ENCODE peak calls at places on chromosomes 6 and 20, in five cellular contexts. J is upper lobe of left lung, Q is heart left ventricle, V is PC-3, Y is fibroblast of mammary gland. G is an unnamed sample.

GRCh38 chr6:116536216-116536621 is 9.3 kb downstream of the TRAPPC3L start:
- DNase-seq in J (no peak), Q (no peak), V (peak), Y (peak), G (peak)

GRCh38 chr6:169253341-169253740 is 305 bp downstream of the THBS2 start:
- DNase-seq in J (no peak), Q (no peak), V (no peak), Y (no peak), G (no peak)

GRCh38 chr6:54775586-54775985 is 71.0 kb upstream of the FAM83B start:
- DNase-seq in J (no peak), Q (no peak), V (no peak), Y (no peak), G (no peak)

GRCh38 chr20:23436681-23437080 is 2.8 kb upstream of the CSTL1 start:
- DNase-seq in J (no peak), Q (no peak), V (no peak), Y (no peak), G (no peak)

GRCh38 chr20:58851221-58851968 is 693 bp upstream of the GNAS-AS1 start:
- DNase-seq in J (no peak), Q (no peak), V (no peak), Y (no peak), G (no peak)

GRCh38 chr6:149961728-149962425 is 1.9 kb upstream of the ULBP1 start:
- DNase-seq in J (no peak), Q (no peak), V (peak), Y (no peak), G (no peak)

GRCh38 chr6:99563056-99563723 is 5.3 kb downstream of the CCNC start:
- DNase-seq in J (no peak), Q (no peak), V (peak), Y (no peak), G (no peak)

GRCh38 chr20:20547221-20547875 is 165.1 kb downstream of the RALGAPA2 start:
- DNase-seq in J (no peak), Q (no peak), V (peak), Y (peak), G (no peak)

GRCh38 chr6:170022827-170023619 is 267.9 kb downstream of the DLL1 start:
- DNase-seq in J (peak), Q (peak), V (no peak), Y (no peak), G (no peak)

GRCh38 chr6:17656092-17656491 is 50.6 kb downstream of the NUP153 start:
- DNase-seq in J (no peak), Q (no peak), V (no peak), Y (peak), G (no peak)

GRCh38 chr6:31970604-31971271 is 1.2 kb downstream of the DXO start:
- DNase-seq in J (no peak), Q (no peak), V (peak), Y (no peak), G (no peak)

GRCh38 chr6:24451581-24452041 is 37.8 kb downstream of the GPLD1 start:
- DNase-seq in J (peak), Q (no peak), V (no peak), Y (no peak), G (no peak)

GRCh38 chr6:68077661-68078060 is 557.4 kb upstream of the ADGRB3 start:
- DNase-seq in J (no peak), Q (no peak), V (no peak), Y (no peak), G (no peak)

GRCh38 chr20:1469925-1470571 is 3.4 kb upstream of the NSFL1C start:
- DNase-seq in J (peak), Q (peak), V (peak), Y (peak), G (peak)

GRCh38 chr6:117232191-117232590 is 33.2 kb upstream of the VGLL2 start:
- DNase-seq in J (no peak), Q (no peak), V (peak), Y (peak), G (no peak)

DNA sequence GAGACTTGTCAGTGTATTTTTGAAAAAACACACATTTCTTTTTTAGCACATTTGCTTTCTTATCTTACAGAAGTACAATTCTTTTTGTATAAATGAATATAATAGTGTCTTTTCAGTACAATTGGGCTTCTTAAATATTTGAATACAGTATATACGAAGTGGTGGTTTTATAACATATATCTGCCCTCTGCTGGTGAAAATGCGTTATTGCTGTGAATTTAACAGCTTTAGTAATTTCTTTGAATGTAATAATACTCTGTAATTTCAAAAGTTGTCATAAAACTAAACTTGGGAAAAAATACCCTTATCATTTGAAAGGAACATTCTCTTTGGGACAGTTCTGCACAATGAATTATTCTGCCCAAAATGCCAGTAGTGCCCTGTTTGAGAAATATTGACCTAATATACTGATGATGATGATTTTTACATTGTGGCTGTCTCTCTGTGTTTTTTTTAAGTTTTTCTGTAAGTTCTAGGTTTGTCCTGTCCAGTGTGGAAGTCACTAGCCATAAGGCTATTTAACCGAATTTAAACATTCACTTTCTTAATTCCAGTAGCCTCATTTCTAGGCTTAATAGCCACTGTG is 19.0 kb downstream of the SMAP1 start:
- DNase-seq in J (no peak), Q (no peak), V (peak), Y (peak), G (peak)
- TF ChIP-seq CTCF in J (peak), Q (peak), V (peak), Y (peak), G (peak)

GRCh38 chr6:145733770-145734169 is 1.6 kb downstream of the EPM2A start:
- DNase-seq in J (no peak), Q (no peak), V (no peak), Y (no peak), G (no peak)
- TF ChIP-seq CTCF in J (no peak), Q (no peak), V (no peak), Y (no peak), G (no peak)

DNA sequence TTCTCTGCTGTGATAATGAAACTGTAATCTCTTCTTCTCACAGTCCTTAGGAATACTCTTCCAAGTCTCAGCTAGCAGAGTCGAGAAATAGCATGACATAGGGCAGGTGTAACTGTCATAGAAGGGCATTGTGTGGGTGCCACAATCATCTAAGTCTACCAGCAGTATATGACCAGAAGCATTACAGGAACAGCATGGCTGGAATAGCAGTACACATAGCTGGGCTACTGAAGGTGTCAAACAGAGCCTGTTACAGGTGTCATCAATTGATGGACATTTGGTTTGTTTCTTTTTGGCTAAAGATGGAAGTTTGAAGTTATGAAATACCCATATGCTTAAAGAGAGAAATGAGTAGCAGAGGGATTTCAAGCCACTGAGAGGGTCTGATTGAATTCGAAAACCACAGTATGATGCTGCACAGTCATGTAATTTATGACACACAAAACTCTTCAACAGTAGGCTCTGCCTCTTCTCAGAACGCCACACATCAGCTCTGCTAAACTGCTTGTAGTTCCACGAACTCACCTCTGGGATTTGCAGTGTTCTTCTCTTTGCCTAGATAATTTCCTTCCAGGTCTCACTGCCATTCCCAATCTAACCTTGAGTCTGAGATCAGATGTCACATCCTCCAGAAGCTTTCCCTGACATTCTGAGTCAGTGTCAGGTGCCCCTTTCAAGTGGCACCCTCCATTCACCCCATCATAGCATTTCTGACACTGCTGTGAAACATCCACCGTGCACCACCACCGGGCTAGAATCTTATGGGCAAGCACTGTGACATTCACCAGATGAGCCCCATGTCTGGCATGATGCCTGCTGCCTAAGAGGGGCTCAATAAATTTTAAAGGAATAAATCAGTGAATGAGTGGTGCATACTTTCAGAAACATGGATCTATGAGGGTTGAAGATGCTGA is 151.0 kb downstream of the ADAT2 start:
- DNase-seq in J (no peak), Q (no peak), V (peak), Y (no peak), G (no peak)
- TF ChIP-seq CTCF in J (no peak), Q (no peak), V (no peak), Y (no peak), G (no peak)

DNA sequence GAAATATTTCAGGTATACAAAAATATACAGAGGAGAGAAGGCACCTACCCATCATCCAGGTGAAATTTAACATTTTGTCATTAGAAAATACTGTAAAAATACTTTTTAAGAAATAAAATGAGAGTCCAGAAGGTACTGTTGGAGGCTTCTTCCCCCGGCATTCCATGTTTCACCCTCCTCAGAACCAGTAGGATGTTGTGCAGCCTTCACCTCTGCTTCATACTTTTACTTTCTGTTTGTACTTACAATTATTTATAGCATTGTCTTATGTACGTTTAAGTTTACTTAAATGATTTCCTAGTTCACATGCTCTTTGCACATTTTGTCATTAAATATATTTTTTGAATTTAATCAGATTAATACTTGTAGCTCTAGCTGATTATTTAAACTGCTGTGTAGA is 30.9 kb downstream of the TMEM200A start:
- DNase-seq in J (no peak), Q (no peak), V (no peak), Y (peak), G (peak)
- TF ChIP-seq CTCF in J (no peak), Q (no peak), V (no peak), Y (no peak), G (no peak)

DNA sequence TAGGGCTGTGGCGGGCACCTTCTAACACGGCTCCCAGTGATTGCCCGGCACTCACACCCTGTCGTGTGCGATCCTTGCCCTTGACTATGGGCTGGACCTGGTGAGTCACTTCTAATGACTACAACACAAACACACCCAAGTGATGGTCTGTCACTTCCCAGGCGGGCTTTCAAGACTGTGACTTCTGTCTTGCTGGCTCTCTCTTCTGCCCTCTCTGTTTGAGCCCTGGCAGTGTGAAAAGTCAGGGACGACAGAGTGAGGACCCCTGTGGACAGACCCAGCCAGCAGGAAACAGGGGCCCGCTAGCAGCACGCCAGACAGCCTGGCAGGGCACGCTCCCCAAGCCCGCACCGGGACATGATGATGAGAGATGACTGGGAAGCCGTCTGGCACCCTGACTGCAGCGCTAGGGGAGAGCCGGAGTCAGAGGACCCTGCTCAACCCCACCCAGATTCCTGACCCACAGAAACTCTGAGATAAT is 43.0 kb downstream of the KIF16B start:
- DNase-seq in J (no peak), Q (no peak), V (peak), Y (peak), G (peak)
- TF ChIP-seq CTCF in J (no peak), Q (no peak), V (peak), Y (no peak), G (no peak)

DNA sequence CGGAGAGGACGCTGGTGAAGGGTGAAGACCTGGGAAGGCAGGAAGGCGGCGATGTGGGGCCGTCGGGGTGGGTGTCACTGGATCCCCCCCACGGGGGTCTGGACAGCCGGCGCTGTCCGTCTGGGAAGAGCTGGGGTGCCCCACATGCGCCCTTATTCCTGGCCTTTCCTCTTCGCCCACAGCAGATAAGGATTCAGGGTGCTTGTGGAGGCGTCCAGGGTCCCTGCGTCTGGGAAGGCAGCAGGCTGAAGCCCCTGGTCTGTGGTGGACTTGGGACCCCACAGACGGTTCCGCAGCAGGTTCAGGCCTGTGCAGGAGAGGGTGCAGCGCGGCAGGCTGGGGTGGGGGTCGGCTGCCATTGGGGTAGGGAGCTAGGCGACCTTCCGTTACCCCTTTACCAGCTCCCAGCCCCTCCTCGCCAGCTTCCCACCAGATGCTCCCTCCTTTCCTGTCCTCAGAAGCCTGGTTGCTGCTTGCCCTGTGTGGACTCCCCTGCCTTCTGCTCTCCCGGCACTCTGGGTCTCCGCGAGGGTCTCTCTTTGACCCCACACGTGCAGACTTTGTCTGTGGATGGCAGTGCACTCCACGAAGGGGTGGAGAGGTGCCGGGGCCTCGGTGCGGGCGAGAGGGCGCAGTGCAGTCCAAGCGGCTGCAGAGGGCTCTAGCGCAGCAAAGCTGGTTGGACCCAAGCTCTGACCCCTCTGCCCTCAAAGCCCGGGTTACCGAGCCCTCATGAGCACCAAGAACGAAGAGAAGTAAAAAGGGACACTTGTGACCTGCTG is 2.1 kb upstream of the GATA5 start:
- DNase-seq in J (no peak), Q (no peak), V (no peak), Y (no peak), G (no peak)
- TF ChIP-seq CTCF in J (no peak), Q (no peak), V (peak), Y (no peak), G (peak)

GRCh38 chr6:29553268-29554057 is 6.1 kb downstream of the UBD start:
- DNase-seq in J (peak), Q (peak), V (no peak), Y (peak), G (no peak)
- TF ChIP-seq CTCF in J (peak), Q (no peak), V (no peak), Y (no peak), G (no peak)

G was measured in RWPE1.